ENCODE peak calls at places on chromosomes 12 and 14, in five cellular contexts. Y is HL-60, F is A549, P is left ventricle myocardium inferior, T is astrocyte of the spinal cord. N is an unnamed sample.

GRCh38 chr12:120474092-120474960 is 4.8 kb upstream of the SRSF9 start:
- DNase-seq in P (no peak), F (peak), Y (peak), T (peak), N (peak)

GRCh38 chr12:101407054-101407437 is 526 bp downstream of the ARL1 start:
- DNase-seq in T (no peak), P (no peak), Y (no peak), F (no peak), N (no peak)

GRCh38 chr12:3307419-3307818 is 183.6 kb upstream of the PRMT8 start:
- DNase-seq in Y (no peak), T (no peak), P (no peak), F (no peak), N (no peak)

GRCh38 chr12:6584293-6584692 is 16.2 kb upstream of the NOP2 start:
- DNase-seq in P (no peak), F (no peak), Y (no peak), T (no peak), N (no peak)

GRCh38 chr14:30153662-30154061 is 226.0 kb upstream of the PRKD1 start:
- DNase-seq in F (no peak), Y (no peak), T (no peak), P (no peak), N (no peak)

GRCh38 chr12:105862163-105862821 is 276.5 kb downstream of the NUAK1 start:
- DNase-seq in T (no peak), P (no peak), F (no peak), Y (no peak), N (peak)

GRCh38 chr12:79769189-79769859 is 78.6 kb upstream of the PAWR start:
- DNase-seq in Y (no peak), T (no peak), P (no peak), F (no peak), N (no peak)

GRCh38 chr12:16350682-16351081 is 3.2 kb downstream of the MGST1 start:
- DNase-seq in T (peak), F (peak), Y (no peak), P (no peak), N (peak)

GRCh38 chr12:84507914-84508313 is 404.7 kb downstream of the SLC6A15 start:
- DNase-seq in T (peak), Y (no peak), F (no peak), P (peak), N (peak)

GRCh38 chr12:39440101-39440500 is 2.8 kb downstream of the KIF21A start:
- DNase-seq in T (no peak), Y (no peak), P (no peak), F (no peak), N (no peak)

GRCh38 chr12:50923361-50924130 is 28.8 kb upstream of the HIGD1C start:
- DNase-seq in F (no peak), T (no peak), Y (no peak), P (no peak), N (peak)

GRCh38 chr12:3752096-3752709 is 706 bp downstream of the CRACR2A start:
- DNase-seq in Y (peak), F (no peak), T (peak), P (peak), N (peak)

GRCh38 chr12:93358821-93359220 is 18.9 kb upstream of the NUDT4 start:
- DNase-seq in F (no peak), T (peak), P (no peak), Y (no peak), N (peak)

GRCh38 chr14:88079624-88080023 is 74.7 kb downstream of the GPR65 start:
- DNase-seq in P (no peak), F (no peak), T (no peak), Y (no peak), N (no peak)

GRCh38 chr12:57430117-57430930 is 519 bp downstream of the R3HDM2 start:
- DNase-seq in T (peak), Y (peak), F (peak), P (peak), N (peak)

GRCh38 chr14:30791522-30792351 is 82.6 kb upstream of the COCH start:
- DNase-seq in F (no peak), Y (no peak), P (no peak), T (no peak), N (no peak)

DNA sequence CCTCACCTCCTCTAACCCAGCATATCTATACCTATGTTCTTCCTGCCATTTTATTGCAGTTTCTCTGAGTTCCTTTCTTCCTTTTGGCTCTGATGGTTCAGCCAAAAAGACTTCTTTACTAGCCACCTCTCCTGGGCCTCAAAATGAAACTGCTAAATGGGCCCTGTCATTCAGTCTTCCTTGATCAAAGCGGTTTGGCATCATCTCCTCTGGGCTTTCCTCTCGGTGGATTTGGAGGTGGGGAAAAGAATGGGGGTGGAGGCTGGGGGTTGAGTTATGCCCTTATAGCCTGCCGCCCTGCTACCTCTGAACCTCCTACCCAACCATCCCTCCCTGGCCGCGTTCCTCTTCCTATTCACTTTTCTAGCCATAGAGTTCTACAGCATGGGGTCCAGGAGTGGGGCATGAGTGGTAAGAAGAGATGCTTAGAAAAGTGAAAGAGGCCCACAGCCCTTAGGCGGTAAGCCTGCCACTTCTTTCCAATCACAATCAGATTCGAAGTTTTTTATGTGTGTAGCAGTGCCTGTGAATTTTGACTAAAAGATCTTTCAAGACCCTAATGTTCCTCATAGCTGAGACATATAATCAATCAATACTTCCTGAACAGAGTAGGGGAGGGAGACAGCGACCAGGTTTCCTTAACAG is 2.5 kb downstream of the AJUBA start:
- DNase-seq in P (no peak), T (no peak), Y (no peak), F (no peak), N (peak)
- H3K4me3 ChIP-seq in P (peak), T (peak), Y (no peak), F (peak), N (peak)

GRCh38 chr14:50675597-50675996 is 7.5 kb upstream of the SAV1 start:
- DNase-seq in T (no peak), P (no peak), Y (no peak), F (no peak), N (no peak)

GRCh38 chr14:50677527-50678063 is 9.5 kb upstream of the SAV1 start:
- DNase-seq in F (no peak), T (peak), P (no peak), Y (no peak), N (peak)

GRCh38 chr14:50678163-50678562 is 10.1 kb upstream of the SAV1 start:
- DNase-seq in T (no peak), P (no peak), F (no peak), Y (no peak), N (no peak)

GRCh38 chr14:50679674-50680073 is 11.6 kb upstream of the SAV1 start:
- DNase-seq in F (no peak), Y (no peak), T (no peak), P (no peak), N (no peak)

GRCh38 chr14:50676814-50677516 is 8.9 kb upstream of the SAV1 start:
- DNase-seq in T (no peak), P (no peak), Y (no peak), F (no peak), N (no peak)
- H3K4me3 ChIP-seq in T (no peak), P (peak), Y (no peak), F (no peak), N (no peak)

DNA sequence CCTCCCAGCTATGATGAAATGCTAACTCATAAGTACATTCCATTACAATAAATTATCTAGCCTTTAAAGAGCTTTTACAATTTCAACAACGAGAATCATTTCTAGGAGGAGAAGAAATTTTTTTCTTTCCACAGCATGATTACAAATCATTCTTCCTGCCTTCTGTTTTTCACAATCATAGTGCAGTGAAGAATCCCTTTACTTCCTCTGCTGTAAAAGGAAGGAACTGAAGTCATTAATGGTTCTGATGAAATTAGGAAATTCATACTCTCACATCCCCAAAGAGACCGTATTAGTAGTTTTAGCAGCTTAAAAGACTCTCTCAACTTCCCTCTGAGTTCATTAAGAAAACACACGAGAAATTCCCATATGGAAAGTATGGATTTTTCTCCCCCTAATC is 58.7 kb upstream of the KITLG start:
- DNase-seq in P (no peak), T (peak), F (no peak), Y (peak), N (peak)
- H3K4me3 ChIP-seq in P (peak), T (no peak), F (no peak), Y (no peak), N (no peak)

GRCh38 chr14:80941241-80942157 is at the start of gene CEP128:
- DNase-seq in P (peak), F (peak), T (peak), Y (peak), N (peak)

GRCh38 chr14:80944861-80945617 is 3.5 kb upstream of the CEP128 start:
- DNase-seq in Y (no peak), P (no peak), T (no peak), F (no peak), N (no peak)

GRCh38 chr14:80942158-80942738 is 710 bp upstream of the CEP128 start:
- DNase-seq in Y (no peak), P (no peak), F (no peak), T (no peak), N (no peak)

GRCh38 chr14:80940146-80940545 is 1.4 kb downstream of the CEP128 start:
- DNase-seq in T (no peak), Y (no peak), P (no peak), F (no peak), N (no peak)
- H3K4me3 ChIP-seq in T (no peak), Y (no peak), P (no peak), F (no peak), N (no peak)

GRCh38 chr14:49584058-49584457 is 2.1 kb downstream of the RPS29 start:
- DNase-seq in P (no peak), Y (no peak), T (no peak), F (no peak), N (no peak)
- H3K4me3 ChIP-seq in P (peak), Y (peak), T (peak), F (peak), N (peak)

GRCh38 chr12:76556373-76556772 is 3.2 kb downstream of the OSBPL8 start:
- DNase-seq in F (no peak), P (no peak), T (no peak), Y (no peak), N (peak)

GRCh38 chr12:76555797-76556196 is 3.8 kb downstream of the OSBPL8 start:
- DNase-seq in Y (no peak), T (no peak), F (no peak), P (no peak), N (no peak)

GRCh38 chr12:76560083-76560491 is 516 bp upstream of the OSBPL8 start:
- DNase-seq in Y (no peak), P (no peak), T (no peak), F (no peak), N (no peak)

GRCh38 chr12:76559277-76560082 is at the start of gene OSBPL8:
- DNase-seq in Y (peak), P (peak), T (peak), F (peak), N (peak)

DNA sequence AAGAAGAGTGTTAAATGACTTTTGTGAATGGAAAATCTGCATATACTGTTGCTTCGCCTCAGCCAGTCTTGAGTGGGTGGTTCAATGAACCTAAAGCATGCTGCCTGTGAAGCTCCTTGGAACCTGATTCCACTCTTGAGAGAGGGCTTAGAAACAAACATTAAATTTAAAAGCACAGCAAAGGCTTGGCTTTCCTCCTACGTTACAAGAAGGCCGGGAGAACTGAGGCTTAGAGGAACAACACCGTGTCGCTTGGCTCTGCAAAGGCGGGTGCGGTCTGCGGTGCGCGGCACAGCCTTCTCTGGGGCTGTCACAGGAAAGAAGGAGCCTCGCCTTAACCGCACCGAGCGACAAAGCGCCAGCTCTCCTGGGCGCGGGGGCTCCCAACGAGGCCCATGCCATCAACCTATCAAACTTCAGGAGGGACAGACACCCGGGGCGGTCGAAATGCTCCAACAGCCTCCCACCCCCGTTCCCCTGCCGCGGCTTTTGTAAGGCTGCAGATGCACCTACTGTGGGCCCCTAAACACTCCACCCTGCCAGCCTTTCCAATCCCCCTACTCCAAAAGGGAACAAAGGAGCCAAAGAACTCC is 791 bp downstream of the OSBPL8 start:
- DNase-seq in T (peak), F (peak), Y (peak), P (peak), N (peak)
- H3K4me3 ChIP-seq in T (peak), F (peak), Y (peak), P (peak), N (peak)

DNA sequence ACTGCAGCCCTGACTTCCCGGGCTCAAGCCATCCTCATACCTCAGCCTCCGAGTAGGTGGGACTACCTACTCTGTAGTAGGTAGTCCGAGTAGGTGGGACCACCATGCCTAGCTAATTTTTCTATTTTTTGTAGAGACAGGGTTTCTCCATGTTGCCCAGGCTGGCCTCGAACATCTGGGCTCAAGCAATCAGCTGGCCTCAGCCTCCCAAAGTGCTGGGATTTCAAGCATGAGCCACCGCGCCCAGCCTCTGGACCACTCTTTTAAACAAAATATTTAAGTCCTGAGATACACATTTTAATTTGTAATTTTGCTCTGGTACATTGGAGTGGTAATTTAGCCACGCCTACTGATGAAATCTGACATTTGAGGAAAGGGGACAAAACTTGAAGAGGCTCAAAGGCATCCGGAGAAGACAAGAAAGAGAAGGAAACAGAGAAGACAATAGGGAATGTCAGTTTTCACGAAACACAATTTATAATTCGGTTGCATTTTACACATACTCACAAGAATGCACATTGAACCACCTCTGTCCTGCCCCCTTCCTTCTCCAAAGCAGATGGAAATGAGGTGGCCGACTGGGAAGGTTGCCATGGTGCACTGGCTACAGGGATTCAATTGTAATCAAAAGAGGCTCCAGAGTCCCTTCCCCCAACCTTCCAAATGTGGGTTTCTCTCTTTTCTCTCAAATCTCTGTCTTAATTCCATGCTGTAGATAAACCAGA is 9.7 kb upstream of the TUBA1A start:
- DNase-seq in Y (no peak), T (peak), F (no peak), P (peak), N (peak)
- H3K4me3 ChIP-seq in Y (no peak), T (no peak), F (no peak), P (no peak), N (no peak)

N was measured in cardiac fibroblast.